ENCODE peak calls at places on chromosomes 12 and 14, in eight cellular contexts. F is prostate gland, Z is HL-60, U is upper lobe of left lung, G is transverse colon, K is stomach, M is breast epithelium, C is GM23338. N is an unnamed sample.

GRCh38 chr14:105944632-105945610 is 418.5 kb downstream of the TMEM121 start:
- DNase-seq in U (peak; percentile 88), C (peak; percentile 1), F (peak; percentile 50), K (peak; percentile 85), Z (peak; percentile 57), G (peak; percentile 77), M (peak; percentile 63), N (peak; percentile 71)

GRCh38 chr12:132373967-132374820 is 44.8 kb upstream of the GALNT9 start:
- DNase-seq in K (no peak), C (no peak), M (peak; percentile 34), F (no peak), U (peak; percentile 73), Z (no peak), G (no peak), N (no peak)

GRCh38 chr14:104249706-104250105 is 111.3 kb downstream of the KIF26A start:
- DNase-seq in U (no peak), Z (no peak), M (no peak), F (no peak), G (no peak), C (no peak), K (peak; percentile 20), N (no peak)

GRCh38 chr14:100895411-100895810 is 8.1 kb downstream of the RTL1 start:
- DNase-seq in Z (no peak), F (no peak), M (no peak), C (no peak), U (no peak), K (no peak), G (no peak), N (no peak)

GRCh38 chr14:67477926-67478915 is 10.3 kb downstream of the TMEM229B start:
- DNase-seq in Z (no peak), C (no peak), M (no peak), G (no peak), F (no peak), U (no peak), K (no peak), N (no peak)

GRCh38 chr14:37550511-37550910 is 44.5 kb downstream of the FOXA1 start:
- DNase-seq in U (no peak), M (no peak), K (no peak), F (no peak), Z (no peak), G (no peak), C (no peak), N (no peak)

GRCh38 chr12:22283006-22283506 is 51.5 kb downstream of the ST8SIA1 start:
- DNase-seq in C (no peak), K (no peak), U (no peak), G (no peak), F (no peak), M (no peak), Z (no peak), N (no peak)

GRCh38 chr14:28308727-28309126 is 457.9 kb upstream of the FOXG1 start:
- DNase-seq in G (no peak), K (no peak), M (no peak), U (no peak), F (no peak), Z (no peak), C (no peak), N (no peak)

GRCh38 chr12:106629797-106630669 is 47.2 kb downstream of the RFX4 start:
- DNase-seq in Z (no peak), F (no peak), U (no peak), K (no peak), C (no peak), G (no peak), M (no peak), N (no peak)

GRCh38 chr12:51217968-51218606 is at the start of gene POU6F1:
- DNase-seq in U (peak; percentile 96), G (peak; percentile 74), C (peak; percentile 93), M (peak; percentile 67), K (peak; percentile 72), Z (peak; percentile 66), F (peak; percentile 55), N (no peak)

GRCh38 chr14:64950889-64951288 is 8.3 kb upstream of the GPX2 start:
- DNase-seq in C (no peak), M (no peak), Z (no peak), F (no peak), U (no peak), K (no peak), G (no peak), N (no peak)

GRCh38 chr12:89194683-89195082 is 157.6 kb downstream of the DUSP6 start:
- DNase-seq in M (no peak), F (no peak), G (no peak), C (no peak), K (no peak), U (no peak), Z (no peak), N (no peak)

GRCh38 chr14:92603309-92604257 is 90.0 kb downstream of the RIN3 start:
- DNase-seq in G (peak; percentile 43), F (peak; percentile 52), C (peak; percentile 44), M (no peak), Z (no peak), U (peak; percentile 60), K (no peak), N (no peak)

GRCh38 chr14:40221428-40221827 is 789.2 kb upstream of the FBXO33 start:
- DNase-seq in K (no peak), Z (no peak), M (no peak), F (peak; percentile 22), U (no peak), G (no peak), C (no peak), N (no peak)

GRCh38 chr14:40216976-40217375 is 784.7 kb upstream of the FBXO33 start:
- DNase-seq in C (no peak), F (no peak), U (peak; percentile 73), Z (no peak), M (no peak), K (no peak), G (no peak), N (no peak)

GRCh38 chr14:40222996-40223395 is 790.8 kb upstream of the FBXO33 start:
- DNase-seq in Z (no peak), U (no peak), G (no peak), K (no peak), M (no peak), F (no peak), C (no peak), N (no peak)

GRCh38 chr14:40219032-40219431 is 786.8 kb upstream of the FBXO33 start:
- DNase-seq in K (no peak), F (no peak), Z (no peak), U (no peak), G (no peak), M (no peak), C (no peak), N (no peak)

DNA sequence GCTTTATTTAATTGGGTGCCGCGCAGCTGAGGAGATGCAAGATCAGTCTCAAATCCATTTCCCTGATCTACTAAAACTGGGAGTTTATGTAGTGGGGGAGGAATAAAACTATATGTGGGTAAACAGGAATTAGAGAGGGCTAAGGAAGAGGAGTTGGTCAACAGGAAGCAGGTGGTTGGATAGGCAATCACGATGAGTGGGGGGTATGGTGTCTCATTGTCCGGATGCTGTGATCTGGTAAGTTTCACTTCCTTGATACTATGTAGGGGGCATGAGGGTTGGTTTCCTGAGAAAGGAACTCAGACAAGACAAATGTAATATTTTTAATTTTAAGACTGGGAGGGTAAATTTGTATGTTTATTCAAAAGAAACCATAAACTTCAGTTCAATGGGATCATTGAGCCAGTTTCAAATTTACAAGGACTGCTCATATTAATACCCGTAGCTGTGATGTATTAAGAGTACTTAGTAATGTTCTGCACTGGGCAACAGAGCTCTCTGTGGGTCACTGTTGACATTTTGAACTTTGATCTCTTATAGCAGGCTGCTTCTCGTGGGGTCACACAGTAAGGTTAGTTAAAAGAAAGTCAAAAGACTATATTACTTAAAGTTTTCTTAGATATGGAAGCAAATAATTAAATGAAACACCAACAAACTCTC is 786.2 kb upstream of the FBXO33 start:
- DNase-seq in G (no peak), K (no peak), Z (no peak), F (no peak), M (no peak), C (no peak), U (no peak), N (no peak)
- H3K4me3 ChIP-seq in G (no peak overlapping the region), K (no peak overlapping the region), Z (no peak overlapping the region), F (no peak overlapping the region), M (no peak overlapping the region), C (no peak overlapping the region), U (no peak overlapping the region), N (no peak overlapping the region)

DNA sequence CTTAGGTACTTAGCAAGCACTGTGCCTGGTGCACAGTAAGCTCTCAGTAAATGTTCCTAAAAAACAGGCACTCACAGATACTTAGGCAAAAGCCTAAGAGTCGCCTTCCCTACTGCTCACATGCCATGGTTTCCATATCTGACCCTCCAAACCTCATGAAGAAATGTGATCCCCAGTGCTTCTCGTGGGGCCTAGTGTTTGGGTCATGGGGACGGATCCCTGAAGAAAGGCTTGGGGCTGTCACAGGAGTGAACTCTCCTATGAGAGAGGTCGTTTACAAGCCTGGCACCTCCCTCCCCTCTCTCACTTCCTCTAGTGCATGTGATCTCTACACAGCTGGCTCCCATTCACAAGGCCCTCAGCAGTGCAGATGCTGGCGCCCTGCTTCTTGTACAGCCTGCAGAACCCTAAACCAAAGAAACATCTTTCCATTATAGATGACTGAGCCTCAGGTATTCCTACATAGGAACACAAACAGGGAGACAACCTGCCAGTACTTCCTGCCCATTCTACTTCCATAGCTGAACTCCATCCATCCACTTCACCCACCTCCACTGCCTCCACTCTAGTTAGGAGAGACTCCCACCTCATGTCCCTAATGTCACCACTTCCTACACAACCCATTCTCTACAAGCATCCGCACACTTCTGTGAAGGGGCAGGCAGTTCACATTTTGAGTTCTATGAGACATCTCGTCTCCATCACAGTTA is 2.9 kb downstream of the SLC15A4 start:
- DNase-seq in U (no peak), G (peak; percentile 69), M (no peak), F (no peak), K (peak; percentile 44), C (no peak), Z (peak; percentile 66), N (no peak)
- TF ChIP-seq POLR2AphosphoS5 in U (peak; percentile 38), G (peak; percentile 58), M (no peak), F (no peak), K (no peak), C (no peak), Z (no peak), N (no peak)

GRCh38 chr12:92038476-92038875 is 107.2 kb downstream of the BTG1 start:
- DNase-seq in C (no peak), K (no peak), U (no peak), G (no peak), Z (no peak), F (no peak), M (no peak), N (no peak)
- H3K4me3 ChIP-seq in C (no peak overlapping the region), K (no peak overlapping the region), U (no peak overlapping the region), G (no peak overlapping the region), Z (no peak overlapping the region), F (no peak overlapping the region), M (no peak overlapping the region), N (no peak overlapping the region)

DNA sequence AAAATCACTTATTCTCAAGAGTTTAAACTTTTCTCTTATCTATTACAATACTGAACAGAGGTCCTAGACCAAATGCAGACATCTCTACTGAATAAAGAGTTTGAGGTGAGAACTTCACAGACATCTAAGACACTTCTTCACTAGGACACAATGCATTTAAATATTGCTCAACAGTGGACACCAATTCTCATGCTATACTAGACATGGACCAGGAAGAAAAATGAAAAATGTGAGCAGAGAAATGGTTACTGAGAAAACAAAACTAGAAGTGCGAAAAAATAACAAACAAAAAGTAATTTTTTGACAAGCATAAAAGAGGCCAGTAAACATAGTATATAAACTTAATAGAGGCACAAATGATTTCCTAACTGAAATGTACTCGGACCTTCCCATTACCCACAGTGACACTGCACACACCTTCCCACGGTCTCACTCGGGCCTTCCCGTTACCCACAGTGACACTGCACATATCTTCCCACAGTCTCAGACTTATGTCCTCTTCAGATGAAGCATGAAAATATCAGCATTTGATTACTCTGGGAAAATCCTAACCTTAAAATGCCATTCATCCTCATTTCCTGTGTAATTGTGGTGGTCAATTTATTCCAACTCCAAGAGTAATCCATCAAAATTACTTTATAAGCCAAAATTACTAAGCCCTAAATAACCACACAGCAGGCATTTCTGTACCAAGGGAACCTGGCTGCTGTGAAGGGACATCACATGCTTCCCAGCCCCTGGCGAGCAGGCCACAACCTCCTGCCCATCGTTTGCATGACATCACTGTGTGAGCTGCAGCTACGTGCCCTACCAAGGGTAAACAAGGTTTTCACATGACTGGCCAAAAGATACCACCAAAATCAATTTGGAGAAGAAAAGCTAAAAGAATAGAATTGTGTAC is 6.4 kb downstream of the SLC15A4 start:
- DNase-seq in M (no peak), C (no peak), G (peak; percentile 43), Z (no peak), K (peak; percentile 41), F (no peak), U (no peak), N (no peak)
- TF ChIP-seq POLR2AphosphoS5 in M (peak; percentile 28), C (no peak), G (no peak), Z (no peak), K (peak; percentile 29), F (peak; percentile 48), U (no peak), N (no peak)

N was measured in vagina.